ENCODE peak calls at places on chromosomes 4 and X, in six cellular contexts. One of them, this sample, is unnamed.

GRCh38 chr4:129550281-129550785 is 454.4 kb downstream of the C4orf33 start:
- DNase-seq in OCI-M1: no peak
- DNase-seq in activated CD8-positive, alpha-beta memory T cell treated with anti-CD3 and anti-CD28 coated beads, Interleukin-2, amount 50 U/mL, for 48 hours: no peak
- DNase-seq in esophagus muscularis mucosa: no peak
- DNase-seq in ELF-1: no peak
- DNase-seq in nephron progenitor cell: no peak
- DNase-seq in this sample: no peak

GRCh38 chrX:79704325-79704724 is 310.2 kb upstream of the TBX22 start:
- DNase-seq in OCI-M1: no peak
- DNase-seq in activated CD8-positive, alpha-beta memory T cell treated with anti-CD3 and anti-CD28 coated beads, Interleukin-2, amount 50 U/mL, for 48 hours: no peak
- DNase-seq in esophagus muscularis mucosa: no peak
- DNase-seq in ELF-1: no peak
- DNase-seq in nephron progenitor cell: no peak
- DNase-seq in this sample: no peak

GRCh38 chr4:30866444-30866843 is 146.3 kb downstream of the PCDH7 start:
- DNase-seq in OCI-M1: no peak
- DNase-seq in activated CD8-positive, alpha-beta memory T cell treated with anti-CD3 and anti-CD28 coated beads, Interleukin-2, amount 50 U/mL, for 48 hours: no peak
- DNase-seq in esophagus muscularis mucosa: no peak
- DNase-seq in ELF-1: no peak
- DNase-seq in nephron progenitor cell: no peak
- DNase-seq in this sample: no peak

GRCh38 chr4:22030321-22030720 is 81.7 kb upstream of the KCNIP4 start:
- DNase-seq in OCI-M1: no peak
- DNase-seq in activated CD8-positive, alpha-beta memory T cell treated with anti-CD3 and anti-CD28 coated beads, Interleukin-2, amount 50 U/mL, for 48 hours: no peak
- DNase-seq in esophagus muscularis mucosa: no peak
- DNase-seq in ELF-1: no peak
- DNase-seq in nephron progenitor cell: no peak
- DNase-seq in this sample: no peak

GRCh38 chr4:165476214-165477098 is 97.6 kb downstream of the CPE start:
- DNase-seq in OCI-M1: peak; percentile 84
- DNase-seq in activated CD8-positive, alpha-beta memory T cell treated with anti-CD3 and anti-CD28 coated beads, Interleukin-2, amount 50 U/mL, for 48 hours: no peak
- DNase-seq in esophagus muscularis mucosa: no peak
- DNase-seq in ELF-1: no peak
- DNase-seq in nephron progenitor cell: no peak
- DNase-seq in this sample: no peak

GRCh38 chr4:604131-604530 is 21.2 kb upstream of the PDE6B start:
- DNase-seq in OCI-M1: peak; percentile 35
- DNase-seq in activated CD8-positive, alpha-beta memory T cell treated with anti-CD3 and anti-CD28 coated beads, Interleukin-2, amount 50 U/mL, for 48 hours: no peak
- DNase-seq in esophagus muscularis mucosa: no peak
- DNase-seq in ELF-1: no peak
- DNase-seq in nephron progenitor cell: no peak
- DNase-seq in this sample: no peak

GRCh38 chr4:149884529-149885206 is 69.0 kb upstream of the IQCM start:
- DNase-seq in OCI-M1: no peak
- DNase-seq in activated CD8-positive, alpha-beta memory T cell treated with anti-CD3 and anti-CD28 coated beads, Interleukin-2, amount 50 U/mL, for 48 hours: no peak
- DNase-seq in esophagus muscularis mucosa: no peak
- DNase-seq in ELF-1: no peak
- DNase-seq in nephron progenitor cell: no peak
- DNase-seq in this sample: no peak

GRCh38 chr4:11312389-11312788 is 116.3 kb downstream of the HS3ST1 start:
- DNase-seq in OCI-M1: no peak
- DNase-seq in activated CD8-positive, alpha-beta memory T cell treated with anti-CD3 and anti-CD28 coated beads, Interleukin-2, amount 50 U/mL, for 48 hours: no peak
- DNase-seq in esophagus muscularis mucosa: no peak
- DNase-seq in ELF-1: no peak
- DNase-seq in nephron progenitor cell: no peak
- DNase-seq in this sample: no peak

GRCh38 chr4:140363558-140363957 is 9.9 kb upstream of the SCOC start:
- DNase-seq in OCI-M1: no peak
- DNase-seq in activated CD8-positive, alpha-beta memory T cell treated with anti-CD3 and anti-CD28 coated beads, Interleukin-2, amount 50 U/mL, for 48 hours: no peak
- DNase-seq in esophagus muscularis mucosa: no peak
- DNase-seq in ELF-1: no peak
- DNase-seq in nephron progenitor cell: no peak
- DNase-seq in this sample: no peak

GRCh38 chrX:86197815-86198214 is 49.6 kb downstream of the DACH2 start:
- DNase-seq in OCI-M1: no peak
- DNase-seq in activated CD8-positive, alpha-beta memory T cell treated with anti-CD3 and anti-CD28 coated beads, Interleukin-2, amount 50 U/mL, for 48 hours: no peak
- DNase-seq in esophagus muscularis mucosa: no peak
- DNase-seq in ELF-1: no peak
- DNase-seq in nephron progenitor cell: no peak
- DNase-seq in this sample: no peak

GRCh38 chrX:136759968-136760367 is 20.8 kb downstream of the ARHGEF6 start:
- DNase-seq in OCI-M1: peak; percentile 79
- DNase-seq in activated CD8-positive, alpha-beta memory T cell treated with anti-CD3 and anti-CD28 coated beads, Interleukin-2, amount 50 U/mL, for 48 hours: no peak
- DNase-seq in esophagus muscularis mucosa: no peak
- DNase-seq in ELF-1: peak; percentile 26
- DNase-seq in nephron progenitor cell: no peak
- DNase-seq in this sample: peak; percentile 47

GRCh38 chr4:4271912-4272311 is 18.0 kb downstream of the LYAR start:
- DNase-seq in OCI-M1: no peak
- DNase-seq in activated CD8-positive, alpha-beta memory T cell treated with anti-CD3 and anti-CD28 coated beads, Interleukin-2, amount 50 U/mL, for 48 hours: no peak
- DNase-seq in esophagus muscularis mucosa: no peak
- DNase-seq in ELF-1: peak; percentile 17
- DNase-seq in nephron progenitor cell: no peak
- DNase-seq in this sample: peak; percentile 54

GRCh38 chr4:105765690-105766407 is 57.3 kb downstream of the GSTCD start:
- DNase-seq in OCI-M1: peak; percentile 71
- DNase-seq in activated CD8-positive, alpha-beta memory T cell treated with anti-CD3 and anti-CD28 coated beads, Interleukin-2, amount 50 U/mL, for 48 hours: no peak
- DNase-seq in esophagus muscularis mucosa: no peak
- DNase-seq in ELF-1: peak; percentile 70
- DNase-seq in nephron progenitor cell: no peak
- DNase-seq in this sample: peak; percentile 61

GRCh38 chr4:6354119-6354518 is 84.5 kb downstream of the WFS1 start:
- DNase-seq in OCI-M1: no peak
- DNase-seq in activated CD8-positive, alpha-beta memory T cell treated with anti-CD3 and anti-CD28 coated beads, Interleukin-2, amount 50 U/mL, for 48 hours: no peak
- DNase-seq in esophagus muscularis mucosa: no peak
- DNase-seq in ELF-1: no peak
- DNase-seq in nephron progenitor cell: no peak
- DNase-seq in this sample: no peak

This sample was measured in endodermal cell.